ENCODE peak calls at places on chromosomes 12 and 14, in six cellular contexts. U, K, G, D, X and C are unnamed samples.
A peak's percentile ranks its signal among the peaks of the same experiment; 100 is the strongest.

GRCh38 chr12:110002691-110003515 is 3.7 kb downstream of the ANKRD13A start:
- DNase-seq in U (peak; percentile 52), G (peak; percentile 26), X (no peak), D (no peak), K (no peak), C (no peak)

GRCh38 chr12:3097186-3097804 is 20.1 kb downstream of the TSPAN9 start:
- DNase-seq in X (no peak), U (no peak), D (no peak), K (no peak), G (no peak), C (no peak)

GRCh38 chr14:91229743-91230200 is 14.7 kb downstream of the GPR68 start:
- DNase-seq in G (peak; percentile 82), U (no peak), D (peak; percentile 75), K (no peak), X (peak; percentile 85), C (no peak)

GRCh38 chr12:4274396-4274959 is 916 bp downstream of the CCND2 start:
- DNase-seq in X (peak; percentile 18), D (no peak), K (peak; percentile 38), U (peak; percentile 27), G (no peak), C (no peak)

GRCh38 chr12:100820314-100820713 is 25.7 kb downstream of the ANO4 start:
- DNase-seq in G (no peak), U (no peak), K (no peak), X (no peak), D (no peak), C (no peak)

GRCh38 chr12:89173096-89173495 is 179.2 kb downstream of the DUSP6 start:
- DNase-seq in D (no peak), K (no peak), G (no peak), U (no peak), X (no peak), C (no peak)

GRCh38 chr12:110269622-110270124 is 11.4 kb upstream of the ATP2A2 start:
- DNase-seq in G (peak; percentile 91), X (no peak), K (no peak), D (no peak), U (peak; percentile 85), C (no peak)

GRCh38 chr14:48575772-48576171 is 900.4 kb upstream of the MDGA2 start:
- DNase-seq in U (no peak), K (no peak), D (no peak), G (no peak), X (no peak), C (no peak)

GRCh38 chr14:104294983-104295680 is 156.7 kb downstream of the KIF26A start:
- DNase-seq in K (no peak), X (no peak), D (no peak), G (no peak), U (no peak), C (no peak)

GRCh38 chr12:65594373-65594772 is 229.9 kb upstream of the HMGA2 start:
- DNase-seq in K (peak; percentile 62), D (no peak), G (no peak), X (no peak), U (no peak), C (no peak)

GRCh38 chr12:14473707-14474287 is 93.9 kb downstream of the PLBD1 start:
- DNase-seq in D (no peak), K (peak; percentile 15), X (peak; percentile 24), G (peak; percentile 7), U (peak; percentile 5), C (no peak)

GRCh38 chr12:122519418-122519817 is 7.3 kb downstream of the RSRC2 start:
- DNase-seq in K (no peak), D (no peak), U (no peak), X (no peak), G (no peak), C (no peak)

GRCh38 chr12:102682698-102683289 is 202.4 kb upstream of the IGF1 start:
- DNase-seq in D (no peak), X (no peak), K (no peak), U (no peak), G (no peak), C (no peak)

GRCh38 chr12:100955139-100955538 is 160.6 kb downstream of the ANO4 start:
- DNase-seq in G (peak; percentile 40), K (no peak), U (no peak), D (no peak), X (no peak), C (no peak)

GRCh38 chr12:67698711-67699603 is 50.4 kb downstream of the DYRK2 start:
- DNase-seq in U (peak; percentile 50), X (peak; percentile 44), D (peak; percentile 64), K (no peak), G (peak; percentile 53), C (no peak)

GRCh38 chr12:104695453-104696148 is 238.9 kb downstream of the CHST11 start:
- DNase-seq in D (peak; percentile 88), G (no peak), U (no peak), X (peak; percentile 67), K (no peak), C (no peak)

GRCh38 chr12:6322969-6323339 is 12.5 kb downstream of the PLEKHG6 start:
- DNase-seq in K (no peak), G (no peak), U (no peak), X (no peak), D (no peak), C (no peak)

GRCh38 chr12:54529581-54529980 is 19.8 kb upstream of the PDE1B start:
- DNase-seq in D (no peak), G (no peak), K (peak; percentile 12), U (no peak), X (no peak), C (no peak)

GRCh38 chr14:58200480-58200841 is 512 bp downstream of the ACTR10 start:
- DNase-seq in X (no peak), K (no peak), D (no peak), G (peak; percentile 41), U (peak; percentile 2), C (no peak)

GRCh38 chr14:91158091-91158790 is 44.4 kb downstream of the DGLUCY start:
- DNase-seq in D (no peak), K (no peak), X (no peak), U (peak; percentile 30), G (no peak), C (no peak)

GRCh38 chr12:52074656-52075408 is 4.7 kb upstream of the SMIM41 start:
- DNase-seq in U (no peak), G (no peak), X (no peak), D (no peak), K (no peak), C (no peak)

GRCh38 chr12:92764820-92765219 is 62.0 kb downstream of the PLEKHG7 start:
- DNase-seq in D (no peak), K (no peak), X (no peak), U (no peak), G (no peak), C (no peak)

GRCh38 chr12:127546721-127547505 is 720.1 kb upstream of the TMEM132C start:
- DNase-seq in X (no peak), U (no peak), K (no peak), G (no peak), D (no peak), C (no peak)

GRCh38 chr12:2268478-2269286 is 215.9 kb downstream of the CACNA1C start:
- DNase-seq in U (peak; percentile 57), D (no peak), K (no peak), X (no peak), G (no peak), C (no peak)

DNA sequence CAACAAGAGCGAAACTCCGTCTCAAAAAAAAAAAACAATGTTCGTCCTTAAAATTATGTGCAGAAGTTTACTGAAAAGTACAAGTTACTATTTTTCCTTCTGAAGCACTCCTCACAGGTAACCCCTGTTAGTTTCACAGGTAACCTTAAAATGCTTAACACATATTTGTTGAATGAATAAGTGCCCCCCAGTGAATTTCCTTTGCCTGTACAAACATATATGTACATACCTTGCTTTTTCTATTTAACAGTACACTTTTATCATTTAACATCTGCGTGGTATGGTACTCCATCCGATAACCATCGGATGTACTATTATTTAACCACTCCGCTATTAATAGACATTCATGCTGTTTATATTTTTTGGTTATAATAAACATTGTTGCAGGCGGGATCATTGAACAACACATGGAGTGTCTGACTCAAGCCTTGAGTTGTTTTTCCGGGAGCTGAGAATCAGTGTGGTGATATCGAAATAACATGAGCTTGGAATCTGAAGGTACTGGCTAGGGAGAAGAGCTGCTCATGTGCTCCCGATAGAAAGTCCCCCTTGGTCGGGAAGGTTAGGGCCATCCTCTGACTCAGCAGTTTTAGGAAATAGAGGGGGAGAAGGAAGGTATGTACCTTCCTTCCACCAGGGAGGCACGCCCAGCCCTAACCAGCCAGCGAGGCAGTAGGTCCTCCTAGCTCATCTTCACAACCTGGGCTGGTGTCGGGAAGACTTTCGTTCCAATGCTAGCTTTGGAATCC is 1.6 kb upstream of the RAB35 start:
- DNase-seq in U (peak; percentile 65), G (peak; percentile 71), K (peak; percentile 51), X (no peak), D (no peak), C (no peak)
- H3K27ac ChIP-seq in U (peak overlapping the region; percentile 94), G (peak overlapping the region; percentile 83), K (no peak overlapping the region), X (peak overlapping the region; percentile 84), D (no peak overlapping the region), C (no peak overlapping the region)

DNA sequence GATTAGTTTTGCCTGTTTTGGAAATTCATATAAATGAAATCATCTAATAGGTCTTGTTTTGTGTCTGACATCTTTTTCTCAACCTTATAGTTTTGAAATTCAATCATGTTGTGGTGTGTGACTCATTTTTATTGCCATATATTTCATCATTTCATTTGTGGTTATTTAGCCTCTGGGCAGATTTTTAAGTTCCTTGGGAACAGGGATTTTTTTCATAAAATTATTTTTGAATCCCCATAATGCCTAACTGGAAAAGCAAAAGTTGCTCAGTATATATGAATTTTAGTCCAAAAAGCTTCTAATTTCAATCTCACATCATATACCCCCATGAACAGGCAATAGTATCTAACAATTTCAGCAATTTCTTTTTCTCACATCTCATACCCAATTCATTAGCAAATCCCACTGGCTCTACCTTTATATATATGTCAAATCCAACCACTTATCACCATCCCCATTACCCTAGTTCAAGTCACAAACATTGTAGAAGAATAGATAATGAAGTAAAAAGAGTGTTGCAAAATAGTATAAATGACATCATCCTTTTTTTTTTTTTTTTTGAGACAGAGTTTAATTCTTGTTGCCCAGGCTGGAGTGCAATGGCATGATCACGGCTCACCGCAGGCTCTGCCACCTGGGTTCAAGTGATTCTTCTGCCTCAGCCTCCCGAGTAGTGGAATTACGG is 2.6 kb upstream of the OR6J1 start:
- DNase-seq in K (no peak), U (peak; percentile 81), D (no peak), X (no peak), G (peak; percentile 91), C (no peak)
- H3K27ac ChIP-seq in K (no peak overlapping the region), U (peak overlapping the region; percentile 97), D (no peak overlapping the region), X (no peak overlapping the region), G (peak overlapping the region; percentile 73), C (no peak overlapping the region)

GRCh38 chr14:53108292-53108937 is 44.7 kb downstream of the DDHD1 start:
- DNase-seq in D (no peak), G (no peak), X (peak; percentile 34), U (no peak), K (no peak), C (no peak)
- H3K27ac ChIP-seq in D (peak overlapping the region; percentile 47), G (no peak overlapping the region), X (peak overlapping the region; percentile 67), U (no peak overlapping the region), K (peak overlapping the region; percentile 20), C (no peak overlapping the region)

DNA sequence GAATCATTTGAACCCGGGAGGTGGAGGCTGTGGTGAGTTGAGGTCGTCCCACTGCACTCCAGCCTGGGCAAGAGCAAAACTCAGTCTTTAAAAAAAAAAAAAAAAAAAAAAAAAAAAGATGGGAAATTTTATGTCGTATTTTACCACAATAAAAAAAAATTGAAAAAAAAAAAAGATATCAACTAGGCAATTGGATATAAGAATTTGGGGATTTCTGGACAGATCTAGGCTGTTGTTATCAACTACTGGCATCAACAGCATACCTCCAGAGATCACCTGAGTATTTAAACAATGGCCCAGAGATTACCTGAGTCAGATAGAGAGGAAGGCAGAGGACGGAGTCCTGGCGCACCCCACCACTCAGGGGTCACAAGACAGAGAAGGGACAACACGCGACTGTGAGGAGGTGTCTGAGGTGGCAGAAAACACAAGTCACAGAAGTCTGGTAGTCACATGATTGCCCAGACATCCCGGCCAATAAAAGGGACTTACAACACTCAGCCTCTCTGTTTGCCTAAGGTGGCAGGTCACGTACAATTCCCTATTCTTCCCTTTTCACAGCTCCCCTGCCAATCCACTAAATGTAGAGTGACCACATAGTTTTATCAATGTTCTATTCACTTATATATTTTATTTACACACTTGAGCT is 1.8 kb downstream of the SPRING1 start:
- DNase-seq in D (no peak), U (no peak), K (no peak), G (peak; percentile 50), X (no peak), C (no peak)
- H3K27ac ChIP-seq in D (no peak overlapping the region), U (no peak overlapping the region), K (no peak overlapping the region), G (no peak overlapping the region), X (no peak overlapping the region), C (no peak overlapping the region)